ENCODE peak calls at places on chromosomes 16 and 17, in four cellular contexts. V, K, Q and Z are unnamed samples.

GRCh38 chr17:31559647-31560501 is 168.4 kb downstream of the RAB11FIP4 start:
- DNase-seq in V (no peak), K (no peak), Q (no peak), Z (no peak)

GRCh38 chr17:77999413-78000173 is 41.1 kb downstream of the TNRC6C start:
- DNase-seq in V (no peak), K (no peak), Q (no peak), Z (peak)

GRCh38 chr17:15914400-15915165 is 30.3 kb upstream of the ADORA2B start:
- DNase-seq in V (no peak), K (no peak), Q (no peak), Z (peak)

GRCh38 chr17:75073618-75074047 is 14.1 kb upstream of the SLC16A5 start:
- DNase-seq in V (no peak), K (peak), Q (peak), Z (no peak)

GRCh38 chr16:85699628-85700027 is 10.9 kb upstream of the GINS2 start:
- DNase-seq in V (no peak), K (no peak), Q (no peak), Z (peak)

GRCh38 chr17:64418506-64419339 is 28.1 kb upstream of the PECAM1 start:
- DNase-seq in V (peak), K (no peak), Q (no peak), Z (peak)

GRCh38 chr17:2008332-2009126 is 16.6 kb downstream of the RTN4RL1 start:
- DNase-seq in V (peak), K (no peak), Q (peak), Z (no peak)

GRCh38 chr17:77429985-77430752 is 289.4 kb downstream of the SEC14L1 start:
- DNase-seq in V (peak), K (peak), Q (peak), Z (peak)

GRCh38 chr16:53968896-53969295 is 264.9 kb downstream of the FTO start:
- DNase-seq in V (no peak), K (no peak), Q (no peak), Z (peak)

GRCh38 chr16:74372953-74373846 is 2.9 kb upstream of the NPIPB15 start:
- DNase-seq in V (no peak), K (no peak), Q (no peak), Z (no peak)

GRCh38 chr17:5941258-5941657 is 128.9 kb upstream of the WSCD1 start:
- DNase-seq in V (no peak), K (no peak), Q (no peak), Z (no peak)

GRCh38 chr17:74992223-74992622 is 4.8 kb downstream of the CDR2L start:
- DNase-seq in V (peak), K (no peak), Q (no peak), Z (no peak)

GRCh38 chr16:67396159-67396774 is 3.0 kb upstream of the TPPP3 start:
- DNase-seq in V (peak), K (peak), Q (peak), Z (peak)

GRCh38 chr17:19703106-19703775 is 13.1 kb downstream of the SLC47A2 start:
- DNase-seq in V (no peak), K (no peak), Q (no peak), Z (no peak)

GRCh38 chr17:73342549-73343167 is 30.9 kb upstream of the CDC42EP4 start:
- DNase-seq in V (no peak), K (no peak), Q (no peak), Z (no peak)

GRCh38 chr16:88274847-88275246 is 107.9 kb upstream of the ZNF469 start:
- DNase-seq in V (no peak), K (no peak), Q (no peak), Z (peak)

GRCh38 chr16:84459517-84459894 is 45.0 kb downstream of the MEAK7 start:
- DNase-seq in V (no peak), K (no peak), Q (no peak), Z (no peak)

GRCh38 chr17:31216053-31216751 is 80.8 kb downstream of the OMG start:
- DNase-seq in V (peak), K (peak), Q (no peak), Z (peak)

GRCh38 chr17:62656446-62656845 is 29.0 kb downstream of the MRC2 start:
- DNase-seq in V (no peak), K (no peak), Q (no peak), Z (no peak)

GRCh38 chr17:5832886-5833285 is 237.3 kb upstream of the WSCD1 start:
- DNase-seq in V (no peak), K (no peak), Q (no peak), Z (peak)

GRCh38 chr16:31105677-31106213 is 2.4 kb upstream of the BCKDK start:
- DNase-seq in V (peak), K (peak), Q (peak), Z (peak)

GRCh38 chr16:80346160-80346632 is 194.6 kb upstream of the DYNLRB2 start:
- DNase-seq in V (no peak), K (no peak), Q (no peak), Z (no peak)

GRCh38 chr16:83615553-83615952 is 192.2 kb upstream of the HSBP1 start:
- DNase-seq in V (no peak), K (no peak), Q (no peak), Z (peak)

GRCh38 chr16:1141201-1141600 is 11.7 kb upstream of the CACNA1H start:
- DNase-seq in V (no peak), K (no peak), Q (no peak), Z (no peak)

GRCh38 chr16:67672306-67672705 is 5.7 kb downstream of the C16orf86 start:
- DNase-seq in V (no peak), K (no peak), Q (no peak), Z (no peak)

GRCh38 chr17:8441690-8442089 is 6.0 kb downstream of the NDEL1 start:
- DNase-seq in V (no peak), K (no peak), Q (no peak), Z (no peak)

GRCh38 chr16:27113341-27113841 is 46.7 kb downstream of the C16orf82 start:
- DNase-seq in V (peak), K (no peak), Q (no peak), Z (no peak)

GRCh38 chr17:52041123-52041617 is 117.3 kb downstream of the CA10 start:
- DNase-seq in V (no peak), K (no peak), Q (no peak), Z (no peak)

GRCh38 chr17:43576563-43577229 is 30.6 kb upstream of the ETV4 start:
- DNase-seq in V (peak), K (peak), Q (peak), Z (peak)

GRCh38 chr16:79834720-79835119 is 234.2 kb upstream of the MAF start:
- DNase-seq in V (peak), K (no peak), Q (no peak), Z (no peak)

GRCh38 chr17:75265614-75266314 is 4.1 kb downstream of the MRPS7 start:
- DNase-seq in V (no peak), K (no peak), Q (no peak), Z (no peak)

GRCh38 chr17:39000021-39000601 is 32.9 kb upstream of the FBXO47 start:
- DNase-seq in V (no peak), K (no peak), Q (no peak), Z (no peak)

GRCh38 chr17:76354747-76355310 is 1.1 kb upstream of the PRPSAP1 start:
- DNase-seq in V (no peak), K (no peak), Q (no peak), Z (no peak)

GRCh38 chr17:66983414-66984021 is 19.0 kb downstream of the CACNG4 start:
- DNase-seq in V (no peak), K (no peak), Q (no peak), Z (no peak)

GRCh38 chr16:82832861-82833260 is 206.1 kb downstream of the CDH13 start:
- DNase-seq in V (no peak), K (no peak), Q (no peak), Z (peak)

GRCh38 chr17:43658890-43659289 is 2.8 kb downstream of the MEOX1 start:
- DNase-seq in V (no peak), K (no peak), Q (no peak), Z (no peak)

GRCh38 chr17:76697702-76698465 is 12.9 kb downstream of the MXRA7 start:
- DNase-seq in V (no peak), K (no peak), Q (no peak), Z (peak)

GRCh38 chr16:55645986-55646385 is 9.8 kb upstream of the SLC6A2 start:
- DNase-seq in V (no peak), K (no peak), Q (no peak), Z (no peak)

GRCh38 chr16:59543641-59544040 is 809.5 kb upstream of the GOT2 start:
- DNase-seq in V (no peak), K (no peak), Q (no peak), Z (peak)

GRCh38 chr17:57902800-57903759 is 52.1 kb downstream of the CUEDC1 start:
- DNase-seq in V (peak), K (peak), Q (peak), Z (peak)
- H3K4me3 ChIP-seq in V (no peak), K (no peak), Q (no peak), Z (no peak)

GRCh38 chr17:82915697-82916027 is 75.8 kb upstream of the ZNF750 start:
- DNase-seq in V (no peak), K (no peak), Q (no peak), Z (no peak)

GRCh38 chr17:82912571-82913089 is 72.8 kb upstream of the ZNF750 start:
- DNase-seq in V (no peak), K (no peak), Q (no peak), Z (no peak)

GRCh38 chr17:82913304-82914043 is 73.7 kb upstream of the ZNF750 start:
- DNase-seq in V (no peak), K (no peak), Q (no peak), Z (no peak)

GRCh38 chr17:82915010-82915696 is 75.3 kb upstream of the ZNF750 start:
- DNase-seq in V (no peak), K (no peak), Q (no peak), Z (no peak)

DNA sequence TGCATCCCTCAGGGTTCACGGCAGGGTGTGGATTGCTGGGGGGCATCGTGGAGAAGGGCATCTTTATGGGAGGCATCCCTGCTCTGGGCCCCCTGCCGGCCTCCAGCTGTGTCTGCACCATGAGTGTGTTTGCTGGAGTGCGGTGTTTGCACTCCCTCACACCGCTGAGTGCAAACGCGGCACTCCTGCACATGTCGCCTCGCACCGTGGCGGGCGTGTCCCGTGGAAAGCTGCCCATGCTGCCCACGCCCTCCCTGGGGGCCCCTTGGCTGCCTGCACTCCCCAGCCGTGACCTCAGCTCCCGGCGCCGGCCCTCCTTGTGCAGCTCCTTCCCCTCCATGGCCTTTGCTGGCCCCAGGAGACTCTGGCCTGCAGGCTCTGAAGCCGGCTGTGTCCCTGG is 74.6 kb upstream of the ZNF750 start:
- DNase-seq in V (no peak), K (no peak), Q (no peak), Z (no peak)
- H3K4me3 ChIP-seq in V (no peak), K (no peak), Q (no peak), Z (no peak)

GRCh38 chr17:16988749-16989229 is 16.9 kb upstream of the TNFRSF13B start:
- DNase-seq in V (no peak), K (no peak), Q (peak), Z (peak)

GRCh38 chr17:16986391-16986790 is 14.5 kb upstream of the TNFRSF13B start:
- DNase-seq in V (no peak), K (no peak), Q (no peak), Z (peak)

GRCh38 chr17:16987001-16987829 is 15.3 kb upstream of the TNFRSF13B start:
- DNase-seq in V (no peak), K (no peak), Q (no peak), Z (no peak)

GRCh38 chr17:16989230-16989952 is 17.5 kb upstream of the TNFRSF13B start:
- DNase-seq in V (peak), K (no peak), Q (peak), Z (no peak)

DNA sequence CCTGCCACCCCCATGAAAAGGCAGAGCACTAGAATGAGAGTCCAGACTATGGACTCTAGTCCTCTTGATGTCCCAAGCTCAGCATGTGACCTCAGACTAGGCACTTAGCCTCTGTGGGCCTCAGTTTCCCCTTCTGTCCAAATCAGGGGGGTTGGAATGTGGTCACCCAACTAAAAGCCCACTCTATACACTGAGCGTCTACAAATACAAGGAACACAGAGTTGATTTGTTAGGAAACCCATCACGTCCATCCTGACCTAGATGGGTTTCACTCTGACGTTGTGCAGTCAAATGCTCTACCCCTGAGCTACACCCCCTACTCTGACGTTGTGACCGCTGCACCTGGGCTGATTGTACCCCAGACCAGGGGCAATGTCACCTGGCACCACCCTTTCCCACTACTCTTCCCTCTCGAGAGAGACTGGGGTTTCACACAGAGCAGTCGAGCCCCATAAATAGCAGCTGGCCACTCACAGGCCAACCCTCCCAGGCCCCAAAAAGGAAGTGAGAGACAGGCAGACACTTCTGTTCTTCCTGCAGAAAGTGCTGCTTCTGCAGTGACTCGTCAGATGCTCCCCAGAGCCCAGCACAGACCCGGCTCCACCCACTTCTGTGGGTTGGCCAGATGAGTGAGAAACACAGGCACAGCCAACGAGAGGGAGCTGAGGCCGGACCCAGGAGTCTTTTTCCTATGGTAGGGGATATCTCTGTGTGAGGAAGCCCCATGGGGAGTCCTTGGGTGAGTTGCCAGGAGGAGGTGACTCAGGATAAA is 16.1 kb upstream of the TNFRSF13B start:
- DNase-seq in V (peak), K (peak), Q (peak), Z (peak)
- H3K4me3 ChIP-seq in V (no peak), K (no peak), Q (no peak), Z (no peak)

GRCh38 chr16:72291121-72291520 is 119.2 kb upstream of the PMFBP1 start:
- DNase-seq in V (no peak), K (no peak), Q (no peak), Z (peak)

GRCh38 chr16:72286936-72287620 is 115.1 kb upstream of the PMFBP1 start:
- DNase-seq in V (no peak), K (no peak), Q (no peak), Z (no peak)

GRCh38 chr16:72287646-72288045 is 115.7 kb upstream of the PMFBP1 start:
- DNase-seq in V (no peak), K (no peak), Q (no peak), Z (no peak)

GRCh38 chr16:72295914-72296313 is 124.0 kb upstream of the PMFBP1 start:
- DNase-seq in V (no peak), K (no peak), Q (no peak), Z (no peak)

DNA sequence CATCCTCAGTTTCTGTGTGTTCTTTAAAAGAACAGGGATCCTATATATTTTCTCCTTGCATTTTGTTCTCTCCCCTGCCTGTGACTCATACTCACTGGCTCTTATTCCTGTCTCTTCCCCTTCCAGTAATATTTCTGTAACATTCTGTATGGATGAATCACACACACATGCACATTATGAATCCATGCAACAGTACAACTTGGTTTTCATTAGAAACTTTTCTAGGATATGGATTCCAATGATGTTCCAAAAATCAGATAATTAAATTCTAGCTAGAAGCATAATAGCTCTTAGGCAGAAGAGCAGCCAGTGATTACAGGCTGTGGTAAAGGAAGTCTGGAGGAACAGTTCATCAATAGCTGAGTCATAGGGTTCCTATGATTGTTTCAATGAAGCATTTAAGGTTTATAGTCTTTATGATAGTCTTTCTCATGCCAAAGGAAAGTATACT is 119.6 kb upstream of the PMFBP1 start:
- DNase-seq in V (peak), K (no peak), Q (no peak), Z (peak)
- H3K4me3 ChIP-seq in V (no peak), K (no peak), Q (no peak), Z (no peak)

GRCh38 chr17:48526986-48527741 is 3.6 kb downstream of the HOXB1 start:
- DNase-seq in V (no peak), K (no peak), Q (no peak), Z (no peak)
- H3K4me3 ChIP-seq in V (no peak), K (no peak), Q (no peak), Z (no peak)

DNA sequence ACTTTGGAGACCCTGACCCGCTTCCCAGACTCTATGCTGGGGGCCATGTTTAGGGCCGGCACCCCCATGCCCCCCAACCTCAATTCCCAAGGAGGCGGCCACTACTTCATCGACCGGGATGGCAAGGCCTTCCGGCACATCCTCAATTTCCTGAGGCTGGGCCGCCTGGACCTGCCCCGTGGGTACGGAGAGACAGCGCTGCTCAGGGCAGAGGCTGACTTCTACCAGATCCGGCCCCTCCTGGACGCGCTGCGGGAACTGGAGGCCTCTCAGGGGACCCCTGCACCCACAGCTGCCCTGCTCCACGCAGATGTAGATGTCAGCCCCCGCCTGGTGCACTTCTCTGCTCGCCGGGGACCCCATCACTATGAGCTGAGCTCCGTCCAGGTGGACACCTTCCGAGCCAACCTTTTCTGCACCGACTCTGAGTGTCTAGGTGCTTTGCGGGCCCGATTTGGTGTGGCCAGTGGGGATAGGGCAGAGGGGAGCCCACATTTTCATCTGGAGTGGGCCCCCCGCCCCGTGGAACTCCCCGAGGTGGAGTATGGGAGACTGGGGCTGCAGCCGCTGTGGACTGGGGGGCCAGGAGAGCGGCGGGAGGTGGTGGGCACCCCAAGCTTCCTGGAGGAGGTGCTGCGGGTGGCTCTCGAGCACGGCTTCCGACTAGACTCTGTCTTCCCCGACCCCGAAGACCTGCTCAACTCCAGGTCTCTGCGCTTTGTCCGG is 1.1 kb downstream of the KCTD11 start:
- DNase-seq in V (no peak), K (no peak), Q (peak), Z (no peak)
- H3K4me3 ChIP-seq in V (peak), K (no peak), Q (peak), Z (peak)